ENCODE peak calls at places on chromosome 1, in ten cellular contexts. D is NCI-H1092; V is EL; Q is astrocyte of the spinal cord; A is KBM-7; P is naive B cell; R is amniotic epithelial cell; N is CD8-positive, alpha-beta memory T cell; F is GM13977; H is MM.1S. G is an unnamed sample.

GRCh38 chr1:233919786-233920185 is 15.3 kb downstream of the SLC35F3 start:
- DNase-seq in D (no peak), V (no peak), Q (no peak), A (no peak), P (no peak), R (no peak), N (no peak), F (no peak), H (no peak), G (no peak)

GRCh38 chr1:11458811-11459275 is 20.1 kb upstream of the DISP3 start:
- DNase-seq in D (peak; percentile 52), V (no peak), Q (no peak), A (no peak), P (no peak), R (no peak), N (no peak), F (no peak), H (no peak), G (no peak)

GRCh38 chr1:8682573-8682972 is 134.9 kb downstream of the RERE start:
- DNase-seq in D (no peak), V (no peak), Q (no peak), A (no peak), P (no peak), R (no peak), N (no peak), F (no peak), H (no peak), G (no peak)

GRCh38 chr1:51867479-51868232 is 10.9 kb downstream of the NRDC start:
- DNase-seq in D (no peak), V (no peak), Q (no peak), A (no peak), P (no peak), R (no peak), N (no peak), F (no peak), H (no peak), G (no peak)

GRCh38 chr1:12276225-12276624 is 46.4 kb downstream of the VPS13D start:
- DNase-seq in D (no peak), V (peak; percentile 6), Q (peak; percentile 48), A (no peak), P (no peak), R (peak; percentile 65), N (no peak), F (no peak), H (peak; percentile 28), G (no peak)

GRCh38 chr1:220775238-220775853 is 11.4 kb upstream of the MTARC1 start:
- DNase-seq in D (peak; percentile 21), V (peak; percentile 31), Q (peak; percentile 31), A (peak; percentile 50), P (peak; percentile 26), R (no peak), N (no peak), F (peak; percentile 45), H (peak; percentile 40), G (peak; percentile 31)

GRCh38 chr1:211598514-211598913 is 19.6 kb upstream of the SLC30A1 start:
- DNase-seq in D (no peak), V (no peak), Q (no peak), A (no peak), P (no peak), R (no peak), N (no peak), F (no peak), H (no peak), G (no peak)

GRCh38 chr1:6700853-6701436 is 671 bp downstream of the DNAJC11 start:
- DNase-seq in D (no peak), V (peak; percentile 16), Q (no peak), A (peak; percentile 7), P (no peak), R (no peak), N (no peak), F (no peak), H (peak; percentile 6), G (no peak)

G was measured in T47D.